ENCODE peak calls at places on chromosomes 7 and 10, in ten cellular contexts. A is activated naive CD8-positive, alpha-beta T cell treated with anti-CD3 and anti-CD28 coated beads, Interleukin-2, amount 50 U/mL, for 24 hours; Z is activated CD8-positive, alpha-beta memory T cell treated with anti-CD3 and anti-CD28 coated beads for 4 hours; O is ovary; R is NCI-H510A treated with DMSO at 0.1 percent for 48 hours; P is MCF 10A; H is stimulated activated CD8-positive, alpha-beta memory T cell treated with anti-CD3 and anti-CD28 coated beads, Interleukin-15, amount 100 ng/mL, for 24 hours; L is fibroblast of gingiva; Y is NCI-H524; V is SW 1271. X is an unnamed sample.

GRCh38 chr10:70662362-70663220 is 9.7 kb upstream of the ADAMTS14 start:
- DNase-seq in Y (no peak), R (no peak), O (no peak), V (no peak), L (peak; percentile 35), A (no peak), P (no peak), Z (no peak), H (no peak), X (peak; percentile 41)

GRCh38 chr10:29102233-29102632 is 186.6 kb upstream of the LYZL1 start:
- DNase-seq in O (no peak), P (peak; percentile 58), R (no peak), Z (no peak), V (no peak), L (no peak), H (no peak), Y (no peak), A (no peak), X (no peak)

GRCh38 chr7:40922316-40922670 is 780.6 kb downstream of the INHBA start:
- DNase-seq in R (no peak), H (no peak), Y (no peak), A (no peak), V (no peak), Z (no peak), P (peak; percentile 95), O (no peak), L (peak; percentile 82), X (no peak)

GRCh38 chr7:46259947-46260346 is 338.9 kb upstream of the IGFBP3 start:
- DNase-seq in H (no peak), Z (no peak), Y (no peak), L (no peak), O (no peak), V (no peak), A (no peak), P (no peak), R (no peak), X (no peak)

GRCh38 chr10:70198696-70199466 is 28.6 kb upstream of the SAR1A start:
- DNase-seq in R (no peak), L (peak; percentile 49), A (no peak), Y (no peak), Z (no peak), V (no peak), H (no peak), O (no peak), P (no peak), X (no peak)

GRCh38 chr10:129464251-129464650 is 2.8 kb upstream of the MGMT start:
- DNase-seq in L (no peak), O (no peak), R (no peak), V (no peak), Y (no peak), A (no peak), Z (no peak), P (no peak), H (no peak), X (no peak)

GRCh38 chr7:95684037-95684436 is 87.7 kb upstream of the PDK4 start:
- DNase-seq in R (peak; percentile 41), Z (no peak), O (no peak), A (no peak), V (no peak), P (peak; percentile 60), L (peak; percentile 9), Y (no peak), H (no peak), X (no peak)

GRCh38 chr10:120460776-120461175 is 3.7 kb downstream of the PLPP4 start:
- DNase-seq in R (no peak), A (no peak), V (peak; percentile 78), Y (no peak), L (no peak), P (peak; percentile 38), H (no peak), O (no peak), Z (no peak), X (no peak)

GRCh38 chr7:2950578-2950977 is 93.1 kb downstream of the CARD11 start:
- DNase-seq in Z (no peak), L (no peak), O (no peak), V (no peak), A (no peak), H (no peak), R (no peak), Y (no peak), P (no peak), X (no peak)

GRCh38 chr7:47570649-47571050 is 11.3 kb downstream of the TNS3 start:
- DNase-seq in H (no peak), L (peak; percentile 32), Y (no peak), Z (no peak), V (no peak), O (peak; percentile 84), P (no peak), A (no peak), R (no peak), X (no peak)

GRCh38 chr10:69119896-69120295 is 4.1 kb upstream of the VPS26A start:
- DNase-seq in O (no peak), L (no peak), Y (no peak), A (no peak), Z (no peak), P (no peak), R (no peak), V (no peak), H (no peak), X (no peak)

GRCh38 chr10:118873080-118873737 is 118.4 kb upstream of the CACUL1 start:
- DNase-seq in V (no peak), R (no peak), Y (no peak), Z (no peak), H (no peak), A (no peak), P (peak; percentile 61), L (peak; percentile 64), O (no peak), X (no peak)

GRCh38 chr10:95531041-95531809 is 29.9 kb downstream of the SORBS1 start:
- DNase-seq in H (no peak), A (no peak), Y (no peak), L (no peak), P (no peak), Z (no peak), V (no peak), O (no peak), R (no peak), X (no peak)